ENCODE peak calls at places on chromosomes 13 and 19, in four cellular contexts. R, G, E and Z are unnamed samples.

GRCh38 chr19:29587518-29587986 is 18.5 kb upstream of the POP4 start:
- DNase-seq in G (no peak), R (no peak), E (no peak), Z (no peak)

GRCh38 chr19:55094456-55095259 is 19.0 kb downstream of the EPS8L1 start:
- DNase-seq in G (no peak), E (no peak), R (no peak), Z (no peak)

GRCh38 chr13:112024577-112024976 is 42.4 kb upstream of the SOX1 start:
- DNase-seq in R (no peak), G (no peak), E (no peak), Z (no peak)

GRCh38 chr19:5738423-5738822 is 18.0 kb downstream of the CATSPERD start:
- DNase-seq in G (no peak), R (no peak), E (no peak), Z (no peak)

GRCh38 chr19:33796164-33797100 is at the start of gene KCTD15:
- DNase-seq in G (no peak), R (no peak), E (no peak), Z (peak)

GRCh38 chr13:39777527-39778061 is 122.1 kb downstream of the COG6 start:
- DNase-seq in R (peak), G (no peak), E (no peak), Z (peak)

GRCh38 chr19:20607943-20608342 is 42.4 kb upstream of the ZNF737 start:
- DNase-seq in E (no peak), R (no peak), G (no peak), Z (no peak)

GRCh38 chr13:95341441-95341840 is 40.2 kb upstream of the ABCC4 start:
- DNase-seq in R (no peak), G (no peak), E (no peak), Z (no peak)

GRCh38 chr13:59337070-59337469 is 826.7 kb downstream of the DIAPH3 start:
- DNase-seq in E (no peak), R (no peak), G (no peak), Z (peak)

GRCh38 chr13:106176103-106176502 is 359.4 kb downstream of the EFNB2 start:
- DNase-seq in G (no peak), E (no peak), R (no peak), Z (peak)

GRCh38 chr19:57465680-57466381 is 8.9 kb upstream of the VN1R1 start:
- DNase-seq in R (peak), G (no peak), E (no peak), Z (peak)

GRCh38 chr13:72757792-72758535 is 23.7 kb downstream of the DIS3 start:
- DNase-seq in R (no peak), E (no peak), G (no peak), Z (no peak)

GRCh38 chr13:54945978-54946377 is 1917.4 kb downstream of the OLFM4 start:
- DNase-seq in R (no peak), G (no peak), E (no peak), Z (no peak)

GRCh38 chr13:49113526-49114286 is 106.4 kb upstream of the MLNR start:
- DNase-seq in E (no peak), R (no peak), G (no peak), Z (peak)

GRCh38 chr13:97460004-97460756 is 26.2 kb downstream of the RAP2A start:
- DNase-seq in E (no peak), R (no peak), G (no peak), Z (no peak)

GRCh38 chr19:1867359-1867724 is 4.0 kb upstream of the KLF16 start:
- DNase-seq in R (no peak), E (no peak), G (no peak), Z (no peak)

GRCh38 chr13:20424959-20425358 is 100.7 kb downstream of the CRYL1 start:
- DNase-seq in R (no peak), E (no peak), G (no peak), Z (no peak)